ENCODE peak calls at places on chromosome 19, in eight cellular contexts. N is NB4, D is A549, L is WTC11, A is HCT116, R is endothelial cell of umbilical vein, U is K562, S is HepG2. J is an unnamed sample.

GRCh38 chr19:7346488-7346971 is 2.2 kb upstream of the ARHGEF18 start:
- DNase-seq in L (no peak), U (no peak), S (peak; percentile 15), D (no peak), R (no peak), A (no peak), N (peak; percentile 32), J (no peak)

GRCh38 chr19:2607712-2608601 is 94.5 kb downstream of the GNG7 start:
- DNase-seq in N (no peak), L (no peak), U (no peak), A (no peak), S (no peak), R (no peak), D (no peak), J (no peak)

GRCh38 chr19:16626796-16627193 is 1.2 kb downstream of the MED26 start:
- DNase-seq in L (no peak), S (no peak), N (no peak), D (no peak), A (no peak), U (no peak), R (no peak), J (peak; percentile 36)

GRCh38 chr19:42023943-42024260 is 29.9 kb upstream of the ATP1A3 start:
- DNase-seq in D (no peak), S (no peak), N (no peak), U (no peak), L (no peak), R (no peak), A (no peak), J (no peak)

GRCh38 chr19:32751066-32751465 is 31.5 kb downstream of the TDRD12 start:
- DNase-seq in S (no peak), L (no peak), A (no peak), N (no peak), R (no peak), U (no peak), D (no peak), J (no peak)

GRCh38 chr19:55305491-55305890 is 19.6 kb downstream of the TMEM150B start:
- DNase-seq in N (peak; percentile 57), D (peak; percentile 66), S (no peak), A (no peak), R (peak; percentile 23), U (peak; percentile 78), L (peak; percentile 75), J (peak; percentile 84)

GRCh38 chr19:40756502-40757110 is 5.6 kb downstream of the SNRPA start:
- DNase-seq in N (no peak), S (no peak), D (no peak), A (no peak), R (no peak), U (no peak), L (no peak), J (no peak)

GRCh38 chr19:5990289-5990797 is 12.4 kb upstream of the RANBP3 start:
- DNase-seq in R (no peak), S (no peak), U (peak; percentile 84), D (peak; percentile 66), N (no peak), L (peak; percentile 44), A (no peak), J (no peak)

GRCh38 chr19:6232567-6232966 is 47.2 kb downstream of the MLLT1 start:
- DNase-seq in L (no peak), R (no peak), A (no peak), D (no peak), U (no peak), N (peak; percentile 38), S (no peak), J (no peak)

GRCh38 chr19:7559102-7559501 is 23.6 kb downstream of the PNPLA6 start:
- DNase-seq in N (no peak), L (no peak), D (no peak), U (no peak), A (no peak), R (no peak), S (no peak), J (no peak)

GRCh38 chr19:13095934-13096890 is 6.4 kb downstream of the LYL1 start:
- DNase-seq in R (peak; percentile 45), L (peak; percentile 75), N (peak; percentile 86), A (no peak), U (peak; percentile 68), S (peak; percentile 67), D (peak; percentile 30), J (peak; percentile 86)

GRCh38 chr19:40604647-40605200 is 3.6 kb downstream of the LTBP4 start:
- DNase-seq in N (no peak), S (no peak), L (no peak), U (peak; percentile 41), R (no peak), A (no peak), D (no peak), J (no peak)

GRCh38 chr19:33376423-33376822 is 2.9 kb downstream of the CEBPG start:
- DNase-seq in L (no peak), N (no peak), A (peak; percentile 46), S (peak; percentile 45), R (peak; percentile 92), D (peak; percentile 81), U (no peak), J (no peak)

GRCh38 chr19:13847900-13848677 is 28.8 kb upstream of the NANOS3 start:
- DNase-seq in S (no peak), R (no peak), L (no peak), N (no peak), A (no peak), D (no peak), U (no peak), J (peak; percentile 14)

GRCh38 chr19:45638930-45639729 is at the start of gene EML2:
- DNase-seq in L (peak; percentile 90), A (no peak), R (peak; percentile 33), D (peak; percentile 71), S (peak; percentile 24), U (peak; percentile 84), N (peak; percentile 47), J (peak; percentile 15)

GRCh38 chr19:45632468-45633196 is 6.6 kb downstream of the EML2 start:
- DNase-seq in D (peak; percentile 98), N (peak; percentile 35), A (peak; percentile 80), L (peak; percentile 96), R (peak; percentile 80), U (peak; percentile 98), S (no peak), J (peak; percentile 96)

GRCh38 chr19:45637890-45638667 is 1.1 kb downstream of the EML2 start:
- DNase-seq in R (no peak), A (no peak), L (no peak), S (no peak), U (no peak), D (no peak), N (no peak), J (no peak)

GRCh38 chr19:45636902-45637301 is 2.3 kb downstream of the EML2 start:
- DNase-seq in R (no peak), D (no peak), L (no peak), A (no peak), N (no peak), U (peak; percentile 3), S (no peak), J (no peak)

GRCh38 chr19:45636275-45636674 is 2.9 kb downstream of the EML2 start:
- DNase-seq in N (no peak), S (no peak), L (no peak), R (no peak), D (no peak), U (peak; percentile 5), A (no peak), J (no peak)
- TF ChIP-seq MAX in N (no peak), S (no peak), L (no peak), R (no peak), D (no peak), U (no peak), A (no peak), J (no peak)

GRCh38 chr19:53808710-53809125 is 15.4 kb downstream of the NLRP12 start:
- DNase-seq in N (peak; percentile 73), A (peak; percentile 45), U (peak; percentile 1), L (peak; percentile 40), S (peak; percentile 68), R (peak; percentile 47), D (peak; percentile 52), J (peak; percentile 49)
- TF ChIP-seq MAX in N (no peak), A (no peak), U (no peak), L (no peak), S (no peak), R (no peak), D (peak; percentile 64), J (no peak)

GRCh38 chr19:35476149-35476548 is 14.1 kb downstream of the KRTDAP start:
- DNase-seq in S (no peak), U (peak; percentile 66), D (no peak), L (peak; percentile 77), A (peak; percentile 16), R (no peak), N (peak; percentile 4), J (no peak)
- TF ChIP-seq MAX in S (no peak), U (no peak), D (no peak), L (no peak), A (no peak), R (no peak), N (no peak), J (no peak)

GRCh38 chr19:11260996-11261395 is 1.3 kb downstream of the DOCK6 start:
- DNase-seq in U (no peak), R (no peak), S (no peak), D (no peak), N (no peak), A (no peak), L (no peak), J (no peak)

GRCh38 chr19:11261431-11261901 is 858 bp downstream of the DOCK6 start:
- DNase-seq in R (no peak), U (no peak), L (peak; percentile 40), D (no peak), A (no peak), S (no peak), N (no peak), J (peak; percentile 69)

GRCh38 chr19:11264452-11265176 is 2.3 kb upstream of the DOCK6 start:
- DNase-seq in A (no peak), R (peak; percentile 70), U (peak; percentile 12), D (no peak), N (no peak), S (peak; percentile 31), L (peak; percentile 70), J (no peak)

GRCh38 chr19:11263726-11264125 is 1.4 kb upstream of the DOCK6 start:
- DNase-seq in A (no peak), L (no peak), D (no peak), S (no peak), N (no peak), U (no peak), R (no peak), J (no peak)

DNA sequence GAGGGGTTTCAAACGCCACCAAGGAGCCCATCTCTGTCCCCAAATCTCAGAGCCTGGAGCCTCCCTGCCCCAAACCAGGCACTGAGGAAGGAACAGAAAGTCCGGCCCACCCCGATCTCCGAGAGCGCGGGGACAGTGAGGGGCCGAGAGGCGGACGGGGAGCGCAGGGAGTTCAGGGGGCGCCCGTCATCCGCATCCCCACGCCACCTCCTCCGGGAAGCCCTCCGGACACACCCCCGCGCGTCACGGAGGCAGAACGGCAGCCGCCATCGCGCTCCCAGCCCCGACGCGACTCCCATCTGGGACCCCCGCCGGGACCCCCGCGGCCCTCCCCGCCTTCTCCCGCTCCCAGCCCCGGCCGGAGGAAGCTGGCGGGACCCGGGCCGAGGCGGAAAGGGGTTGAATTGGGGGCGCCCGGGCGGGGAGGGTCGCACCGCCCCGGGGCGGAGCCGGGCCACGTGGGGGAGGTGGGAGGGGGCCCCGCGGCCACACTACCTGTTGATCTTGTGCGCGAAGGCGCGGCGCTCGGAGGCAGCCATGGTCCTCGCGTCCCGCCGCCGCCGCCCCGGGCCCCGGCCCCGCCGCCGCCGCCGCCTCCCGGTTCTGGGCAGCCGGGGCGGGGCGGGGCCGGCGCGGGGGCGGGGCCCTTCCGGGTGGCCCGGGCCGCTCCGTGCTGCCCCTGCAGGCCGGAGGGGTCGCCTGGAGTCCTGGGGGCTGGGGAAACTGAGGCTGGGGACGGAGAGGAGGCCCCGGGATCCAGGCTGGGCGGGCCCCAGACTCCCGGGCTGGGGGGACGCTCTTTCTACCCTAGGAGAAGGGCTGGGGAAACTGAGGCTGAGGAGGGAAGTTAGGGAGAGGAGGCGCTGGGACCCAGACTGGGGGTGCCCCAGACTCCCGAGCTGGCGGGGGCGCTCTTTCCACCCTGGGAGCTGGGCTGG is at the start of gene DOCK6:
- DNase-seq in D (no peak), L (peak; percentile 60), A (no peak), N (peak; percentile 37), S (no peak), U (peak; percentile 88), R (no peak), J (peak; percentile 91)
- TF ChIP-seq MAX in D (no peak), L (no peak), A (peak; percentile 22), N (no peak), S (peak; percentile 42), U (peak; percentile 33), R (no peak), J (peak; percentile 18)

J was measured in SK-N-SH.